ENCODE peak calls at places on chromosome 20, in four cellular contexts. K is IMR-90, P is PC-3, I is heart right ventricle. C is an unnamed sample.

GRCh38 chr20:15288076-15288475 is 950.7 kb upstream of the FLRT3 start:
- DNase-seq in K (no peak), P (no peak), I (no peak), C (no peak)

GRCh38 chr20:32613596-32614053 is 28.5 kb upstream of the NOL4L start:
- DNase-seq in K (no peak), P (no peak), I (no peak), C (no peak)

GRCh38 chr20:36084897-36085617 is 69.5 kb upstream of the EPB41L1 start:
- DNase-seq in K (no peak), P (peak; percentile 69), I (no peak), C (no peak)

GRCh38 chr20:7308163-7308562 is 540.7 kb downstream of the BMP2 start:
- DNase-seq in K (no peak), P (peak; percentile 36), I (no peak), C (no peak)

GRCh38 chr20:20207872-20208271 is 155.5 kb downstream of the CFAP61 start:
- DNase-seq in K (no peak), P (no peak), I (no peak), C (no peak)

GRCh38 chr20:59495894-59496510 is 108.3 kb upstream of the PHACTR3 start:
- DNase-seq in K (peak; percentile 53), P (peak; percentile 74), I (peak; percentile 54), C (peak; percentile 52)

GRCh38 chr20:33685328-33686007 is 717 bp downstream of the E2F1 start:
- DNase-seq in K (no peak), P (peak; percentile 40), I (no peak), C (no peak)

GRCh38 chr20:1509237-1509636 is 18.0 kb upstream of the SIRPB2 start:
- DNase-seq in K (peak; percentile 37), P (peak; percentile 90), I (no peak), C (no peak)

GRCh38 chr20:31851240-31851955 is 6.0 kb upstream of the FOXS1 start:
- DNase-seq in K (no peak), P (peak; percentile 51), I (no peak), C (no peak)

GRCh38 chr20:58150772-58151171 is 77.7 kb downstream of the ANKRD60 start:
- DNase-seq in K (no peak), P (no peak), I (no peak), C (no peak)

GRCh38 chr20:19451591-19452295 is 239.3 kb downstream of the SLC24A3 start:
- DNase-seq in K (no peak), P (no peak), I (no peak), C (no peak)

GRCh38 chr20:23686046-23686750 is 2.6 kb downstream of the CST4 start:
- DNase-seq in K (no peak), P (no peak), I (no peak), C (peak; percentile 24)

GRCh38 chr20:46990017-46990810 is 95.6 kb downstream of the EYA2 start:
- DNase-seq in K (no peak), P (peak; percentile 62), I (no peak), C (no peak)

GRCh38 chr20:24994186-24994465 is 1.6 kb upstream of the APMAP start:
- DNase-seq in K (no peak), P (no peak), I (no peak), C (no peak)

GRCh38 chr20:53099851-53100250 is 127.7 kb downstream of the TSHZ2 start:
- DNase-seq in K (no peak), P (no peak), I (no peak), C (no peak)

GRCh38 chr20:32762754-32763201 is 593 bp downstream of the DNMT3B start:
- DNase-seq in K (no peak), P (peak; percentile 9), I (no peak), C (no peak)

GRCh38 chr20:32610897-32611218 is 25.7 kb upstream of the NOL4L start:
- DNase-seq in K (no peak), P (no peak), I (no peak), C (no peak)

GRCh38 chr20:57007171-57007540 is 259.3 kb downstream of the BMP7 start:
- DNase-seq in K (no peak), P (no peak), I (no peak), C (no peak)

GRCh38 chr20:54067606-54068174 is 2.7 kb downstream of the BCAS1 start:
- DNase-seq in K (no peak), P (peak; percentile 100), I (no peak), C (peak; percentile 92)

GRCh38 chr20:48098866-48099265 is 313.6 kb upstream of the SULF2 start:
- DNase-seq in K (no peak), P (peak; percentile 16), I (no peak), C (no peak)

GRCh38 chr20:36101201-36101600 is 53.3 kb upstream of the EPB41L1 start:
- DNase-seq in K (no peak), P (no peak), I (no peak), C (no peak)

GRCh38 chr20:43904195-43904594 is 10.5 kb upstream of the TOX2 start:
- DNase-seq in K (no peak), P (no peak), I (no peak), C (no peak)

GRCh38 chr20:38165089-38165965 is at the start of gene TGM2:
- DNase-seq in K (peak; percentile 69), P (peak; percentile 91), I (peak; percentile 83), C (peak; percentile 81)

GRCh38 chr20:52060794-52061714 is 130.5 kb downstream of the ZFP64 start:
- DNase-seq in K (no peak), P (peak; percentile 84), I (no peak), C (no peak)

GRCh38 chr20:19889011-19889953 is 127.9 kb upstream of the NAA20 start:
- DNase-seq in K (peak; percentile 76), P (peak; percentile 52), I (peak; percentile 84), C (no peak)

GRCh38 chr20:43586641-43587040 is 4.1 kb upstream of the IFT52 start:
- DNase-seq in K (no peak), P (no peak), I (no peak), C (no peak)

GRCh38 chr20:20070871-20071726 is 18.8 kb downstream of the CFAP61 start:
- DNase-seq in K (no peak), P (no peak), I (peak; percentile 16), C (no peak)

GRCh38 chr20:22576273-22576672 is 8.1 kb downstream of the FOXA2 start:
- DNase-seq in K (no peak), P (no peak), I (no peak), C (no peak)

GRCh38 chr20:16505894-16506293 is 67.4 kb downstream of the KIF16B start:
- DNase-seq in K (no peak), P (no peak), I (no peak), C (no peak)

DNA sequence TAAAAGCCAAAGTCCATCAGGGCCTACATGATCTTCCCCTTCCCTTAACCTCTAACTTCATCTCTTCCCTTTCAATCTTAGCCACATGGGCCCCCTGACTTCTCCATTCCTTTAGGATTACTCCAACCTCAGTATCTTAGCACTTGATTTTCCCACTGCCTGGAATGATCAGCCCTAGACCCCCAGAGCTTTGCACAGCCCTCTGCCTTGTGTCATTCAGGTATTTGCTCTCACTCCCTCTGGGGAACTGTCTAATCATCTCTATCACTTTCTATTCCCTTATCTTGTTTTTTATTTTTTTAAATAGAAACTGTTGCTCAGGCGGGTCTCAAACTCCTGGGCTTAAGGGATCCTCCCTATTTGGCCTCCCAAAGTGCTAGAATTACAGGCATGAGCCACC is 13.3 kb upstream of the ZNFX1 start:
- DNase-seq in K (no peak), P (no peak), I (no peak), C (no peak)
- H3K9me3 ChIP-seq in K (peaks cover 11% of the 10 kb centered on the region), P (peaks cover 9% of the 10 kb centered on the region), I (peaks cover 17% of the 10 kb centered on the region), C (peaks cover 10% of the 10 kb centered on the region)

GRCh38 chr20:60693513-60694133 is 558.4 kb upstream of the CDH4 start:
- DNase-seq in K (no peak), P (no peak), I (no peak), C (no peak)

GRCh38 chr20:60694763-60695162 is 557.3 kb upstream of the CDH4 start:
- DNase-seq in K (peak; percentile 47), P (no peak), I (no peak), C (no peak)

GRCh38 chr20:60697252-60697651 is 554.8 kb upstream of the CDH4 start:
- DNase-seq in K (peak; percentile 3), P (no peak), I (no peak), C (no peak)

GRCh38 chr20:60691966-60692615 is 560.0 kb upstream of the CDH4 start:
- DNase-seq in K (no peak), P (no peak), I (no peak), C (no peak)

GRCh38 chr20:60695223-60695622 is 556.8 kb upstream of the CDH4 start:
- DNase-seq in K (peak; percentile 86), P (peak; percentile 3), I (no peak), C (no peak)
- H3K4me3 ChIP-seq in K (no peak overlapping the region), P (no peak overlapping the region), I (no peak overlapping the region), C (no peak overlapping the region)

GRCh38 chr20:30505566-30505965 is 751.9 kb upstream of the DEFB115 start:
- DNase-seq in K (no peak), P (no peak), I (no peak), C (no peak)

GRCh38 chr20:30499123-30499522 is 758.3 kb upstream of the DEFB115 start:
- DNase-seq in K (no peak), P (no peak), I (no peak), C (no peak)

GRCh38 chr20:30503992-30504570 is 753.4 kb upstream of the DEFB115 start:
- DNase-seq in K (no peak), P (no peak), I (no peak), C (no peak)

GRCh38 chr20:30502670-30503069 is 754.8 kb upstream of the DEFB115 start:
- DNase-seq in K (no peak), P (no peak), I (no peak), C (no peak)

DNA sequence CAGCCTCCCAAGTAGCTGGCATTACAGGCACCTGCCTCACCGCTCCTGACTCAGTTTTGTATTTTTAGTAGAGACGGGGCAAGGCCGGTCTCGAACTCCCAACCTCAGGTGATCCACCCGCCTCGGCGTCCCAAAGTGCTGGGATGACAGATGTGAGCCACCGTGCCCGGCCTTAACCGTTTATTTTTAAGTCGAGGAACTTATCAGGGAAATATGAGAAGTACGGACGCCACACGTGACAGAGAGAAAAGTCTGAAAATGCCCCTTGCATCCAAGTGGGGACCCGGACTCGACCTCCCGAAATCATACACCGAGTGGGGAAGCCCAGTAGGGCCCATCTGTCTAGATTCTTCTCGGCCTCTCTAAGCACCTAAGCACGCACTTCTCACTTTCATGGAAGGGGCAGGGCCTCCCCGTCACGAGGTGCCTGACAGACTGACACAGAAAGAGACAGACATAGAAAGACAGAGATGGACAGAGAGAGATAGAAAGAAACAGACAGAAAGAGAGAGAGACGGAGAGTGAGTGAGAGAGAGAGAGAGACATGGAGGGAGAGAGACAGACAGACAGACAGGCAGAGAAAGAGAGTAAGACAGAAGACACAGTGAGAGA is 756.5 kb upstream of the DEFB115 start:
- DNase-seq in K (no peak), P (no peak), I (no peak), C (no peak)
- H3K9me3 ChIP-seq in K (peaks cover 7% of the 10 kb centered on the region), P (no peaks in the 10 kb centered on the region), I (no peaks in the 10 kb centered on the region), C (no peaks in the 10 kb centered on the region)

DNA sequence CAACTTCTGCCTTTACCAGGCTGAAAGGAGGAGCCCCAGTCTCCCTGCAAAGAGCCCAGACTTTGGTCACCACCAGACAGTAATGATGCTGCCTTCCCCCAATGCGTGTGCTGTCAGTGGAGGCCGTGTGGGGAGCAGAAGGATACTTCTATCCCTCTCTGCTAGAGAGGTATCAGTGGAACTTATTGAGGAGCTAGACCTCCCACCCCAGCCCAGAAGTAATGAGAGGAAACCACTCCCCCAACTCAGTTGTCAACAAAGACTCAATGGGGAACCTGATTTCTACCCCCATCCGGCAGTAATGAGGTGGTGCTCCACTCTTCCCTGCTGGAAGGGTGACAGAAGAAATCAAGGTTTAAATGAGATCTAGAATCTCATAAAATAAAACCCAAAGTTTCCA is 4.4 kb upstream of the WFDC8 start:
- DNase-seq in K (no peak), P (no peak), I (no peak), C (no peak)
- H3K4me3 ChIP-seq in K (no peak overlapping the region), P (no peak overlapping the region), I (no peak overlapping the region), C (no peak overlapping the region)

GRCh38 chr20:51037499-51038110 is 14.7 kb upstream of the KCNG1 start:
- DNase-seq in K (no peak), P (no peak), I (no peak), C (no peak)
- H3K9me3 ChIP-seq in K (no peaks in the 10 kb centered on the region), P (no peaks in the 10 kb centered on the region), I (no peaks in the 10 kb centered on the region), C (peaks cover 1% of the 10 kb centered on the region)